ENCODE peak calls at places on chromosome 15, in five cellular contexts. One of them, this sample, is unnamed.

GRCh38 chr15:49815937-49816336 is 195.1 kb downstream of the DTWD1 start:
- DNase-seq in NCI-H1436: no peak
- DNase-seq in AG20443: peak; percentile 85
- DNase-seq in HFF-Myc: peak; percentile 59
- DNase-seq in stimulated activated CD4-positive, alpha-beta T cell treated with anti-CD3 and anti-CD28 coated beads, Interleukin-2, amount 100 ng/mL, for 24 hours: no peak
- DNase-seq in this sample: peak; percentile 68

GRCh38 chr15:92111756-92112155 is 258.2 kb downstream of the SLCO3A1 start:
- DNase-seq in stimulated activated CD4-positive, alpha-beta T cell treated with anti-CD3 and anti-CD28 coated beads, Interleukin-2, amount 100 ng/mL, for 24 hours: no peak
- DNase-seq in AG20443: peak; percentile 34
- DNase-seq in NCI-H1436: no peak
- DNase-seq in HFF-Myc: no peak
- DNase-seq in this sample: peak; percentile 41

GRCh38 chr15:99452728-99453643 is 112.8 kb upstream of the MEF2A start:
- DNase-seq in AG20443: peak; percentile 59
- DNase-seq in NCI-H1436: no peak
- DNase-seq in HFF-Myc: no peak
- DNase-seq in stimulated activated CD4-positive, alpha-beta T cell treated with anti-CD3 and anti-CD28 coated beads, Interleukin-2, amount 100 ng/mL, for 24 hours: no peak
- DNase-seq in this sample: peak; percentile 52

GRCh38 chr15:39581501-39582285 is 814 bp downstream of the THBS1 start:
- DNase-seq in NCI-H1436: no peak
- DNase-seq in stimulated activated CD4-positive, alpha-beta T cell treated with anti-CD3 and anti-CD28 coated beads, Interleukin-2, amount 100 ng/mL, for 24 hours: no peak
- DNase-seq in HFF-Myc: peak; percentile 38
- DNase-seq in AG20443: no peak
- DNase-seq in this sample: no peak

GRCh38 chr15:83380682-83381081 is 66.5 kb upstream of the SH3GL3 start:
- DNase-seq in NCI-H1436: no peak
- DNase-seq in AG20443: peak; percentile 63
- DNase-seq in stimulated activated CD4-positive, alpha-beta T cell treated with anti-CD3 and anti-CD28 coated beads, Interleukin-2, amount 100 ng/mL, for 24 hours: peak; percentile 45
- DNase-seq in HFF-Myc: no peak
- DNase-seq in this sample: peak; percentile 61

GRCh38 chr15:101256756-101257155 is 4.9 kb upstream of the CHSY1 start:
- DNase-seq in stimulated activated CD4-positive, alpha-beta T cell treated with anti-CD3 and anti-CD28 coated beads, Interleukin-2, amount 100 ng/mL, for 24 hours: no peak
- DNase-seq in HFF-Myc: no peak
- DNase-seq in NCI-H1436: no peak
- DNase-seq in AG20443: no peak
- DNase-seq in this sample: no peak

GRCh38 chr15:97521894-97522293 is 438.6 kb upstream of the ARRDC4 start:
- DNase-seq in NCI-H1436: no peak
- DNase-seq in HFF-Myc: no peak
- DNase-seq in AG20443: no peak
- DNase-seq in stimulated activated CD4-positive, alpha-beta T cell treated with anti-CD3 and anti-CD28 coated beads, Interleukin-2, amount 100 ng/mL, for 24 hours: no peak
- DNase-seq in this sample: no peak

GRCh38 chr15:101615986-101616848 is 36.0 kb downstream of the TM2D3 start:
- DNase-seq in HFF-Myc: peak; percentile 31
- DNase-seq in stimulated activated CD4-positive, alpha-beta T cell treated with anti-CD3 and anti-CD28 coated beads, Interleukin-2, amount 100 ng/mL, for 24 hours: no peak
- DNase-seq in AG20443: peak; percentile 92
- DNase-seq in NCI-H1436: no peak
- DNase-seq in this sample: peak; percentile 82

GRCh38 chr15:50876989-50877360 is 31.5 kb upstream of the AP4E1 start:
- DNase-seq in NCI-H1436: peak; percentile 48
- DNase-seq in HFF-Myc: peak; percentile 94
- DNase-seq in stimulated activated CD4-positive, alpha-beta T cell treated with anti-CD3 and anti-CD28 coated beads, Interleukin-2, amount 100 ng/mL, for 24 hours: peak; percentile 65
- DNase-seq in AG20443: peak; percentile 87
- DNase-seq in this sample: peak; percentile 89

GRCh38 chr15:62941719-62942118 is 100.8 kb upstream of the TPM1 start:
- DNase-seq in NCI-H1436: no peak
- DNase-seq in HFF-Myc: no peak
- DNase-seq in AG20443: no peak
- DNase-seq in stimulated activated CD4-positive, alpha-beta T cell treated with anti-CD3 and anti-CD28 coated beads, Interleukin-2, amount 100 ng/mL, for 24 hours: no peak
- DNase-seq in this sample: no peak

GRCh38 chr15:64596701-64597468 is 136.5 kb downstream of the ZNF609 start:
- DNase-seq in AG20443: peak; percentile 54
- DNase-seq in HFF-Myc: peak; percentile 24
- DNase-seq in stimulated activated CD4-positive, alpha-beta T cell treated with anti-CD3 and anti-CD28 coated beads, Interleukin-2, amount 100 ng/mL, for 24 hours: no peak
- DNase-seq in NCI-H1436: peak; percentile 54
- DNase-seq in this sample: peak; percentile 40

GRCh38 chr15:66233487-66234415 is 19.8 kb downstream of the MEGF11 start:
- DNase-seq in stimulated activated CD4-positive, alpha-beta T cell treated with anti-CD3 and anti-CD28 coated beads, Interleukin-2, amount 100 ng/mL, for 24 hours: peak; percentile 18
- DNase-seq in HFF-Myc: no peak
- DNase-seq in AG20443: no peak
- DNase-seq in NCI-H1436: no peak
- DNase-seq in this sample: no peak

GRCh38 chr15:41610048-41610447 is 50.2 kb upstream of the MGA start:
- DNase-seq in HFF-Myc: no peak
- DNase-seq in stimulated activated CD4-positive, alpha-beta T cell treated with anti-CD3 and anti-CD28 coated beads, Interleukin-2, amount 100 ng/mL, for 24 hours: no peak
- DNase-seq in NCI-H1436: no peak
- DNase-seq in AG20443: no peak
- DNase-seq in this sample: no peak

GRCh38 chr15:38335106-38335505 is 82.5 kb downstream of the SPRED1 start:
- DNase-seq in HFF-Myc: no peak
- DNase-seq in NCI-H1436: no peak
- DNase-seq in AG20443: no peak
- DNase-seq in stimulated activated CD4-positive, alpha-beta T cell treated with anti-CD3 and anti-CD28 coated beads, Interleukin-2, amount 100 ng/mL, for 24 hours: no peak
- DNase-seq in this sample: no peak

GRCh38 chr15:78195735-78196201 is 38.6 kb downstream of the ACSBG1 start:
- DNase-seq in NCI-H1436: peak; percentile 8
- DNase-seq in HFF-Myc: no peak
- DNase-seq in AG20443: peak; percentile 52
- DNase-seq in stimulated activated CD4-positive, alpha-beta T cell treated with anti-CD3 and anti-CD28 coated beads, Interleukin-2, amount 100 ng/mL, for 24 hours: peak; percentile 54
- DNase-seq in this sample: peak; percentile 57

GRCh38 chr15:62125763-62126162 is 39.3 kb downstream of the C2CD4B start:
- DNase-seq in AG20443: peak; percentile 58
- DNase-seq in NCI-H1436: no peak
- DNase-seq in HFF-Myc: no peak
- DNase-seq in stimulated activated CD4-positive, alpha-beta T cell treated with anti-CD3 and anti-CD28 coated beads, Interleukin-2, amount 100 ng/mL, for 24 hours: no peak
- DNase-seq in this sample: peak; percentile 53

GRCh38 chr15:67135494-67135893 is 70.1 kb downstream of the SMAD3 start:
- DNase-seq in HFF-Myc: no peak
- DNase-seq in NCI-H1436: no peak
- DNase-seq in stimulated activated CD4-positive, alpha-beta T cell treated with anti-CD3 and anti-CD28 coated beads, Interleukin-2, amount 100 ng/mL, for 24 hours: no peak
- DNase-seq in AG20443: peak; percentile 37
- DNase-seq in this sample: peak; percentile 58

GRCh38 chr15:58267026-58267425 is 128.8 kb downstream of the AQP9 start:
- DNase-seq in HFF-Myc: no peak
- DNase-seq in AG20443: no peak
- DNase-seq in stimulated activated CD4-positive, alpha-beta T cell treated with anti-CD3 and anti-CD28 coated beads, Interleukin-2, amount 100 ng/mL, for 24 hours: no peak
- DNase-seq in NCI-H1436: no peak
- DNase-seq in this sample: no peak

GRCh38 chr15:99508807-99509311 is 56.9 kb upstream of the MEF2A start:
- DNase-seq in stimulated activated CD4-positive, alpha-beta T cell treated with anti-CD3 and anti-CD28 coated beads, Interleukin-2, amount 100 ng/mL, for 24 hours: no peak
- DNase-seq in HFF-Myc: no peak
- DNase-seq in AG20443: peak; percentile 2
- DNase-seq in NCI-H1436: no peak
- DNase-seq in this sample: no peak

GRCh38 chr15:62407216-62407615 is 242.1 kb upstream of the C2CD4B start:
- DNase-seq in HFF-Myc: no peak
- DNase-seq in NCI-H1436: no peak
- DNase-seq in AG20443: no peak
- DNase-seq in stimulated activated CD4-positive, alpha-beta T cell treated with anti-CD3 and anti-CD28 coated beads, Interleukin-2, amount 100 ng/mL, for 24 hours: no peak
- DNase-seq in this sample: no peak

GRCh38 chr15:79978694-79979519 is 7.9 kb upstream of the BCL2A1 start:
- DNase-seq in stimulated activated CD4-positive, alpha-beta T cell treated with anti-CD3 and anti-CD28 coated beads, Interleukin-2, amount 100 ng/mL, for 24 hours: peak; percentile 19
- DNase-seq in AG20443: peak; percentile 71
- DNase-seq in HFF-Myc: no peak
- DNase-seq in NCI-H1436: no peak
- DNase-seq in this sample: peak; percentile 77

GRCh38 chr15:99683000-99683670 is 50.1 kb downstream of the LYSMD4 start:
- DNase-seq in HFF-Myc: no peak
- DNase-seq in NCI-H1436: no peak
- DNase-seq in stimulated activated CD4-positive, alpha-beta T cell treated with anti-CD3 and anti-CD28 coated beads, Interleukin-2, amount 100 ng/mL, for 24 hours: no peak
- DNase-seq in AG20443: no peak
- DNase-seq in this sample: peak; percentile 33

GRCh38 chr15:22786868-22787698 is 639 bp downstream of the NIPA1 start:
- DNase-seq in stimulated activated CD4-positive, alpha-beta T cell treated with anti-CD3 and anti-CD28 coated beads, Interleukin-2, amount 100 ng/mL, for 24 hours: peak; percentile 37
- DNase-seq in NCI-H1436: no peak
- DNase-seq in AG20443: peak; percentile 41
- DNase-seq in HFF-Myc: no peak
- DNase-seq in this sample: peak; percentile 56

GRCh38 chr15:26892119-26892518 is 25.3 kb downstream of the GABRA5 start:
- DNase-seq in HFF-Myc: no peak
- DNase-seq in AG20443: no peak
- DNase-seq in NCI-H1436: no peak
- DNase-seq in stimulated activated CD4-positive, alpha-beta T cell treated with anti-CD3 and anti-CD28 coated beads, Interleukin-2, amount 100 ng/mL, for 24 hours: no peak
- DNase-seq in this sample: no peak

GRCh38 chr15:76140069-76140454 is 80.3 kb downstream of the TMEM266 start:
- DNase-seq in HFF-Myc: no peak
- DNase-seq in stimulated activated CD4-positive, alpha-beta T cell treated with anti-CD3 and anti-CD28 coated beads, Interleukin-2, amount 100 ng/mL, for 24 hours: no peak
- DNase-seq in NCI-H1436: no peak
- DNase-seq in AG20443: peak; percentile 37
- DNase-seq in this sample: peak; percentile 28

GRCh38 chr15:87227846-87228245 is 1028.7 kb downstream of the NTRK3 start:
- DNase-seq in HFF-Myc: no peak
- DNase-seq in stimulated activated CD4-positive, alpha-beta T cell treated with anti-CD3 and anti-CD28 coated beads, Interleukin-2, amount 100 ng/mL, for 24 hours: no peak
- DNase-seq in AG20443: peak; percentile 16
- DNase-seq in NCI-H1436: no peak
- DNase-seq in this sample: peak; percentile 8

GRCh38 chr15:41860049-41860828 is 21.6 kb downstream of the PLA2G4B start:
- DNase-seq in HFF-Myc: no peak
- DNase-seq in NCI-H1436: no peak
- DNase-seq in AG20443: no peak
- DNase-seq in stimulated activated CD4-positive, alpha-beta T cell treated with anti-CD3 and anti-CD28 coated beads, Interleukin-2, amount 100 ng/mL, for 24 hours: no peak
- DNase-seq in this sample: no peak

GRCh38 chr15:74866090-74866489 is 7.1 kb downstream of the SCAMP2 start:
- DNase-seq in NCI-H1436: no peak
- DNase-seq in AG20443: peak; percentile 77
- DNase-seq in stimulated activated CD4-positive, alpha-beta T cell treated with anti-CD3 and anti-CD28 coated beads, Interleukin-2, amount 100 ng/mL, for 24 hours: no peak
- DNase-seq in HFF-Myc: no peak
- DNase-seq in this sample: peak; percentile 74

GRCh38 chr15:25439456-25439836 is 622 bp upstream of the UBE3A start:
- DNase-seq in stimulated activated CD4-positive, alpha-beta T cell treated with anti-CD3 and anti-CD28 coated beads, Interleukin-2, amount 100 ng/mL, for 24 hours: no peak
- DNase-seq in NCI-H1436: peak; percentile 18
- DNase-seq in HFF-Myc: no peak
- DNase-seq in AG20443: no peak
- DNase-seq in this sample: peak; percentile 11

GRCh38 chr15:52735231-52736089 is 54.7 kb downstream of the ONECUT1 start:
- DNase-seq in HFF-Myc: peak; percentile 73
- DNase-seq in AG20443: peak; percentile 77
- DNase-seq in stimulated activated CD4-positive, alpha-beta T cell treated with anti-CD3 and anti-CD28 coated beads, Interleukin-2, amount 100 ng/mL, for 24 hours: peak; percentile 50
- DNase-seq in NCI-H1436: peak; percentile 84
- DNase-seq in this sample: peak; percentile 87

GRCh38 chr15:29034151-29034550 is 148.4 kb downstream of the APBA2 start:
- DNase-seq in NCI-H1436: no peak
- DNase-seq in HFF-Myc: no peak
- DNase-seq in stimulated activated CD4-positive, alpha-beta T cell treated with anti-CD3 and anti-CD28 coated beads, Interleukin-2, amount 100 ng/mL, for 24 hours: no peak
- DNase-seq in AG20443: no peak
- DNase-seq in this sample: no peak